ENCODE peak calls at places on chromosomes 12 and 14, in five cellular contexts. Z is lung; Y is stimulated activated CD8-positive, alpha-beta memory T cell treated with anti-CD3 and anti-CD28 coated beads, Interleukin-15, amount 100 ng/mL, for 24 hours; H is occipital lobe; C is activated CD4-positive, alpha-beta T cell treated with anti-CD3 and anti-CD28 coated beads for 48 hours. Q is an unnamed sample.

GRCh38 chr14:24891987-24892729 is 157.8 kb downstream of the STXBP6 start:
- DNase-seq in C (no peak), Z (no peak), Y (no peak), H (no peak), Q (no peak)

GRCh38 chr12:55068416-55069010 is 48.7 kb downstream of the NEUROD4 start:
- DNase-seq in C (peak; percentile 22), H (no peak), Z (peak; percentile 32), Y (no peak), Q (peak; percentile 13)

GRCh38 chr12:75444444-75445136 is 36.0 kb upstream of the GLIPR1 start:
- DNase-seq in Z (no peak), Y (no peak), H (no peak), C (no peak), Q (no peak)

GRCh38 chr12:18258929-18259328 is 2.4 kb upstream of the PIK3C2G start:
- DNase-seq in H (no peak), Y (no peak), Z (no peak), C (no peak), Q (no peak)

GRCh38 chr12:8038659-8039114 is 6.2 kb downstream of the FOXJ2 start:
- DNase-seq in Z (peak; percentile 52), Y (no peak), H (peak; percentile 82), C (peak; percentile 43), Q (peak; percentile 67)

GRCh38 chr14:97491697-97492096 is 694.5 kb downstream of the VRK1 start:
- DNase-seq in Z (no peak), Y (no peak), C (no peak), H (no peak), Q (no peak)

GRCh38 chr12:130316269-130316668 is 21.4 kb upstream of the PIWIL1 start:
- DNase-seq in H (no peak), Z (no peak), C (no peak), Y (no peak), Q (no peak)

GRCh38 chr12:104456417-104456949 is at the start of gene CHST11:
- DNase-seq in C (peak; percentile 85), Y (peak; percentile 54), Z (peak; percentile 78), H (peak; percentile 76), Q (peak; percentile 89)

GRCh38 chr12:21819236-21819635 is 44.7 kb upstream of the KCNJ8 start:
- DNase-seq in C (no peak), Z (no peak), Y (no peak), H (no peak), Q (no peak)

GRCh38 chr12:106078358-106079025 is 60.3 kb downstream of the NUAK1 start:
- DNase-seq in H (peak; percentile 83), Y (no peak), Z (no peak), C (no peak), Q (no peak)

GRCh38 chr14:87108726-87109125 is 884.3 kb downstream of the GALC start:
- DNase-seq in Z (no peak), Y (no peak), C (no peak), H (peak; percentile 30), Q (no peak)

GRCh38 chr12:99253068-99253467 is 394.5 kb upstream of the GARIN6 start:
- DNase-seq in Y (no peak), Z (no peak), H (no peak), C (no peak), Q (no peak)

GRCh38 chr12:7601407-7601806 is 64.3 kb downstream of the APOBEC1 start:
- DNase-seq in Z (no peak), H (no peak), C (no peak), Y (no peak), Q (no peak)

GRCh38 chr14:75283162-75283883 is 4.7 kb downstream of the FOS start:
- DNase-seq in C (no peak), H (no peak), Z (no peak), Y (no peak), Q (no peak)

GRCh38 chr14:73887116-73887490 is 444 bp downstream of the ZNF410 start:
- DNase-seq in H (no peak), Z (no peak), Y (peak; percentile 11), C (no peak), Q (no peak)

GRCh38 chr12:28742791-28743190 is 406.3 kb upstream of the FAR2 start:
- DNase-seq in C (no peak), Z (no peak), H (no peak), Y (no peak), Q (no peak)

GRCh38 chr14:61257469-61258057 is 23.6 kb downstream of the TMEM30B start:
- DNase-seq in H (no peak), Y (no peak), Z (no peak), C (no peak), Q (no peak)

GRCh38 chr12:73863541-73863940 is 674.1 kb upstream of the ATXN7L3B start:
- DNase-seq in Z (no peak), H (no peak), C (no peak), Y (no peak), Q (no peak)

GRCh38 chr12:3604750-3605638 is 114.0 kb downstream of the PRMT8 start:
- DNase-seq in H (peak; percentile 61), C (no peak), Z (no peak), Y (no peak), Q (no peak)

GRCh38 chr14:36313898-36314297 is 6.5 kb downstream of the MBIP start:
- DNase-seq in H (no peak), C (no peak), Y (no peak), Z (no peak), Q (no peak)

GRCh38 chr14:105283028-105283427 is 17.8 kb downstream of the BRF1 start:
- DNase-seq in Y (no peak), C (no peak), H (no peak), Z (no peak), Q (no peak)

GRCh38 chr14:54252072-54252730 is 144.6 kb upstream of the CDKN3 start:
- DNase-seq in H (no peak), Z (peak; percentile 42), C (no peak), Y (no peak), Q (no peak)

GRCh38 chr12:44709166-44709565 is 166.9 kb downstream of the NELL2 start:
- DNase-seq in H (no peak), Y (no peak), C (no peak), Z (no peak), Q (no peak)

GRCh38 chr12:89353188-89353822 is 1.0 kb upstream of the DUSP6 start:
- DNase-seq in Y (peak; percentile 10), C (peak; percentile 66), Z (peak; percentile 76), H (peak; percentile 56), Q (peak; percentile 54)

GRCh38 chr12:14373202-14373601 is 7.7 kb downstream of the ATF7IP start:
- DNase-seq in H (no peak), C (no peak), Y (no peak), Z (no peak), Q (no peak)

GRCh38 chr12:26121841-26122680 is 2.8 kb downstream of the BHLHE41 start:
- DNase-seq in C (peak; percentile 29), Y (no peak), Z (no peak), H (no peak), Q (peak; percentile 33)